ENCODE peak calls at places on chromosomes 13 and 19, in eight cellular contexts. Q is mucosa of descending colon, J is psoas muscle, N is Peyer's patch, Y is HepG2, W is WTC11, G is fibroblast of mammary gland, U is adrenal gland. H is an unnamed sample.

GRCh38 chr19:27884376-27884775 is 1328.6 kb downstream of the UQCRFS1 start:
- DNase-seq in G (no peak), Y (no peak), N (no peak), Q (no peak), W (no peak), J (no peak), U (no peak), H (no peak)

GRCh38 chr13:111344471-111345191 is 24.2 kb downstream of the TEX29 start:
- DNase-seq in J (peak), W (peak), Y (peak), G (peak), U (no peak), Q (no peak), N (no peak), H (peak)

GRCh38 chr19:50983625-50984292 is at the start of gene KLK7:
- DNase-seq in U (no peak), J (no peak), Y (no peak), N (no peak), W (no peak), Q (no peak), G (no peak), H (no peak)

GRCh38 chr19:17770613-17771012 is 19.3 kb downstream of the FCHO1 start:
- DNase-seq in Q (no peak), W (no peak), U (no peak), J (no peak), Y (no peak), G (no peak), N (no peak), H (no peak)

GRCh38 chr13:27583645-27584044 is 36.7 kb downstream of the LNX2 start:
- DNase-seq in Y (peak), G (no peak), Q (no peak), J (no peak), W (no peak), U (no peak), N (no peak), H (no peak)

GRCh38 chr19:20247016-20247683 is 80.1 kb downstream of the ZNF486 start:
- DNase-seq in G (peak), Y (no peak), Q (peak), J (no peak), N (no peak), W (peak), U (peak), H (no peak)

GRCh38 chr19:40433391-40434216 is 7.8 kb upstream of the SERTAD1 start:
- DNase-seq in Y (peak), W (peak), U (peak), Q (peak), N (peak), G (peak), J (peak), H (peak)

GRCh38 chr13:25149670-25150069 is 22.4 kb downstream of the AMER2 start:
- DNase-seq in Y (no peak), N (no peak), G (no peak), U (no peak), W (no peak), Q (no peak), J (no peak), H (no peak)

GRCh38 chr19:17089238-17089637 is 13.7 kb downstream of the MYO9B start:
- DNase-seq in W (no peak), Y (no peak), Q (no peak), J (no peak), U (no peak), N (no peak), G (no peak), H (peak)

GRCh38 chr19:4234142-4234861 is 5.0 kb downstream of the EBI3 start:
- DNase-seq in Y (peak), W (no peak), U (no peak), N (no peak), J (no peak), G (no peak), Q (no peak), H (no peak)

GRCh38 chr19:844300-844971 is 3.6 kb downstream of the PRTN3 start:
- DNase-seq in J (peak), G (no peak), U (no peak), Q (no peak), W (no peak), Y (no peak), N (no peak), H (no peak)

GRCh38 chr19:17719730-17720486 is 628 bp downstream of the MAP1S start:
- DNase-seq in J (no peak), G (no peak), W (no peak), N (peak), Q (peak), Y (no peak), U (no peak), H (no peak)

GRCh38 chr19:37401078-37401477 is 30.2 kb downstream of the ZNF527 start:
- DNase-seq in W (no peak), N (no peak), G (no peak), J (no peak), Y (no peak), Q (no peak), U (no peak), H (no peak)

GRCh38 chr13:33757713-33758112 is 60.2 kb upstream of the RFC3 start:
- DNase-seq in W (no peak), U (no peak), Q (no peak), J (no peak), N (no peak), G (no peak), Y (no peak), H (no peak)

GRCh38 chr13:102606537-102607309 is 9.9 kb downstream of the TPP2 start:
- DNase-seq in N (no peak), W (no peak), Q (no peak), Y (no peak), U (no peak), G (no peak), J (no peak), H (no peak)

GRCh38 chr19:57334191-57334590 is 13.9 kb downstream of the ZNF543 start:
- DNase-seq in U (no peak), G (no peak), Y (peak), N (no peak), J (no peak), W (no peak), Q (no peak), H (no peak)

GRCh38 chr13:78193853-78194252 is 275.2 kb upstream of the EDNRB start:
- DNase-seq in U (no peak), G (no peak), Q (no peak), N (no peak), W (no peak), Y (no peak), J (no peak), H (no peak)

GRCh38 chr13:49497272-49497671 is 1.5 kb downstream of the PHF11 start:
- DNase-seq in Q (no peak), W (no peak), N (no peak), Y (no peak), G (no peak), J (no peak), U (no peak), H (no peak)

GRCh38 chr13:42369071-42369795 is 97.3 kb downstream of the AKAP11 start:
- DNase-seq in J (no peak), G (no peak), U (no peak), N (no peak), Y (no peak), Q (no peak), W (no peak), H (no peak)

GRCh38 chr13:35252536-35253205 is 223.8 kb downstream of the MAB21L1 start:
- DNase-seq in Q (no peak), U (no peak), G (no peak), Y (no peak), J (no peak), N (no peak), W (no peak), H (no peak)

GRCh38 chr19:17681505-17682125 is 6.5 kb downstream of the UNC13A start:
- DNase-seq in Y (no peak), U (peak), Q (peak), N (no peak), J (no peak), W (peak), G (peak), H (peak)

GRCh38 chr13:106291006-106291405 is 244.5 kb downstream of the EFNB2 start:
- DNase-seq in W (no peak), J (no peak), Q (no peak), G (peak), U (no peak), N (no peak), Y (no peak), H (peak)

GRCh38 chr13:45314822-45315221 is 26.2 kb downstream of the TPT1 start:
- DNase-seq in J (no peak), U (no peak), N (no peak), W (no peak), Y (no peak), Q (no peak), G (no peak), H (no peak)

GRCh38 chr19:13060233-13060963 is 42.3 kb downstream of the LYL1 start:
- DNase-seq in Q (no peak), N (no peak), U (peak), J (no peak), W (no peak), G (peak), Y (peak), H (peak)

GRCh38 chr19:2266183-2266993 is 10.2 kb upstream of the JSRP1 start:
- DNase-seq in Y (peak), N (peak), W (peak), Q (peak), J (peak), U (peak), G (peak), H (peak)

GRCh38 chr19:53631949-53632407 is at the start of gene DPRX:
- DNase-seq in U (no peak), G (no peak), J (no peak), N (no peak), W (no peak), Q (no peak), Y (no peak), H (no peak)

GRCh38 chr13:61751039-61751438 is 335.4 kb upstream of the PCDH20 start:
- DNase-seq in G (no peak), W (no peak), Y (no peak), Q (no peak), N (no peak), J (no peak), U (no peak), H (no peak)

GRCh38 chr19:38277969-38278680 is 13.8 kb downstream of the SPINT2 start:
- DNase-seq in G (peak), U (peak), N (no peak), Q (no peak), J (no peak), W (no peak), Y (no peak), H (peak)

GRCh38 chr13:34847751-34848150 is 94.3 kb upstream of the NBEA start:
- DNase-seq in W (no peak), N (no peak), U (peak), J (no peak), G (no peak), Y (no peak), Q (peak), H (no peak)

GRCh38 chr13:26558912-26559485 is 1.5 kb downstream of the WASF3 start:
- DNase-seq in U (no peak), Q (no peak), J (no peak), W (no peak), N (no peak), G (no peak), Y (peak), H (no peak)

GRCh38 chr13:75326173-75327131 is 155.5 kb downstream of the TBC1D4 start:
- DNase-seq in Q (no peak), Y (no peak), J (no peak), N (no peak), W (no peak), U (peak), G (peak), H (no peak)

GRCh38 chr13:41645313-41645712 is 188.0 kb downstream of the RGCC start:
- DNase-seq in J (peak), U (no peak), W (no peak), Y (peak), G (peak), N (no peak), Q (no peak), H (peak)

GRCh38 chr19:14943601-14944000 is 2.3 kb downstream of the OR7C2 start:
- DNase-seq in N (no peak), Q (no peak), J (no peak), Y (no peak), G (peak), W (no peak), U (no peak), H (no peak)

DNA sequence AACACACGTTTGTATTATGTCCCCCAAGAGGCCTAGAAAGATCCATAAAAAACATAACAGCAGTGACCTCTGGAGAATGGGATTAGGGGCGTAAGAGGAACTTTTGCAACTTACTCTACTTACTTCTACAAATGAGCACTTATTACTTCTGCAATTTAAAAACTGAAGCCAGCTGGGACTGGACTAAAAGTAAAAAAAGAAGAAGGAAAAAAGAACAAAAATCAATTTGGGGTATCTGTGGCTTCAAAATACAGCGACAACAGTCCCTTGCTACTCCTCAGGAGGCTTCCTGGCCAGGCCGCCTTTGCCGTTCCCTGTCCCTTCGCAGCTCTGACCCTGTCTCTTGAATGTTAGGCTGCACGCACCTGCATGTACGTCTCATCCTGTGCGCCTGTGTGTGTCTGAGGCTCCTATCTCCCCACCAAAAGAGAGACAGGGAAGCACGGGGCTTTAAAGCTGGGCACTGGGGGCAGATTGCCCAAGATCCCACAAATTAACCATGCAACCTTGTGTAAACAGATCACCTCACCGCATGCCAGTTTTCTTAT is 12.1 kb upstream of the FKRP start:
- DNase-seq in G (no peak), W (no peak), Y (no peak), J (no peak), Q (no peak), U (no peak), N (peak), H (no peak)
- TF ChIP-seq CTCF in G (no peak), W (no peak), Y (no peak), J (no peak), Q (no peak), U (no peak), N (no peak), H (no peak)

DNA sequence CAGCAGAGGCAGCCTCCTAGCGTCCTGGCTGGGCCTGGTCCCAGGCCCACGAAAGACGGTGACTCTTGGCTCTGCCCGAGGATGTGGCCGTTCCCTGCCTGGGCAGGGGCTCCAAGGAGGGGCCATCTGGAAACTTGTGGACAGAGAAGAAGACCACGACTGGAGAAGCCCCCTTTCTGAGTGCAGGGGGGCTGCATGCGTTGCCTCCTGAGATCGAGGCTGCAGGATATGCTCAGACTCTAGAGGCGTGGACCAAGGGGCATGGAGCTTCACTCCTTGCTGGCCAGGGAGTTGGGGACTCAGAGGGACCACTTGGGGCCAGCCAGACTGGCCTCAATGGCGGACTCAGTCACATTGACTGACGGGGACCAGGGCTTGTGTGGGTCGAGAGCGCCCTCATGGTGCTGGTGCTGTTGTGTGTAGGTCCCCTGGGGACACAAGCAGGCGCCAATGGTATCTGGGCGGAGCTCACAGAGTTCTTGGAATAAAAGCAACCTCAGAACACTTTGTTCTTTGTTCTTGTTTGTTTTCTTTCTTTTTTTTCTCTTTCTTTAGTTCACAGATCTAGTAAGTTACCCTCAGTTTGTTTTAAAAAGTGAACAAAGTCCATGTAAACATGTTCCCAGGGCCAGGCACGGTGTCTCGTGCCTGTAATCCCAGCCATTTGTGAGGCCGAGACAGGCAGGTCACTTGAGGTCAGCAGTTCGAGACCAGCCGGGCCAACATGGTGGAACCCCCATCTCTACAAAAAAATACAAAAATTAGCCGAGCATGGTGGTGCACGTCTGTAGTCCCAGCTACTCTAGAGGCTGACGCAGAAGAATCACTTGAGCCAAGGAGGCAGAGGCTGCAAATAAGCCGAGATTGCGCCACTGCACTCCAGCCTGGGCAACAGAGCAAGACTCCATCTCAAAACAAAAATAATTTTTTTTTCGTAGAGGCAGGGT is 10.2 kb downstream of the ANGPTL4 start:
- DNase-seq in W (no peak), N (peak), Y (peak), Q (peak), G (no peak), U (no peak), J (peak), H (no peak)
- TF ChIP-seq CTCF in W (no peak), N (no peak), Y (peak), Q (no peak), G (no peak), U (no peak), J (no peak), H (no peak)

GRCh38 chr13:113001251-113002140 is 32.5 kb downstream of the MCF2L start:
- DNase-seq in Y (peak), U (peak), W (no peak), N (no peak), J (no peak), Q (peak), G (no peak), H (no peak)

GRCh38 chr13:113002891-113003290 is 33.9 kb downstream of the MCF2L start:
- DNase-seq in Q (no peak), G (no peak), U (no peak), J (no peak), W (no peak), Y (no peak), N (no peak), H (no peak)

GRCh38 chr13:113004126-113004525 is 35.1 kb downstream of the MCF2L start:
- DNase-seq in Y (no peak), Q (no peak), N (no peak), J (no peak), U (no peak), W (no peak), G (no peak), H (no peak)

GRCh38 chr13:113000575-113000974 is 31.6 kb downstream of the MCF2L start:
- DNase-seq in W (no peak), G (no peak), Q (no peak), Y (no peak), N (no peak), J (no peak), U (no peak), H (no peak)

GRCh38 chr13:113002206-113002821 is 33.3 kb downstream of the MCF2L start:
- DNase-seq in J (no peak), W (peak), N (no peak), Y (peak), G (no peak), U (no peak), Q (peak), H (no peak)
- TF ChIP-seq CTCF in J (peak), W (peak), N (no peak), Y (peak), G (no peak), U (peak), Q (peak), H (peak)

GRCh38 chr13:97810152-97810551 is 143.3 kb upstream of the IPO5 start:
- DNase-seq in J (no peak), W (no peak), Q (no peak), Y (peak), G (peak), N (no peak), U (no peak), H (peak)
- TF ChIP-seq CTCF in J (peak), W (no peak), Q (no peak), Y (peak), G (peak), N (no peak), U (peak), H (peak)

DNA sequence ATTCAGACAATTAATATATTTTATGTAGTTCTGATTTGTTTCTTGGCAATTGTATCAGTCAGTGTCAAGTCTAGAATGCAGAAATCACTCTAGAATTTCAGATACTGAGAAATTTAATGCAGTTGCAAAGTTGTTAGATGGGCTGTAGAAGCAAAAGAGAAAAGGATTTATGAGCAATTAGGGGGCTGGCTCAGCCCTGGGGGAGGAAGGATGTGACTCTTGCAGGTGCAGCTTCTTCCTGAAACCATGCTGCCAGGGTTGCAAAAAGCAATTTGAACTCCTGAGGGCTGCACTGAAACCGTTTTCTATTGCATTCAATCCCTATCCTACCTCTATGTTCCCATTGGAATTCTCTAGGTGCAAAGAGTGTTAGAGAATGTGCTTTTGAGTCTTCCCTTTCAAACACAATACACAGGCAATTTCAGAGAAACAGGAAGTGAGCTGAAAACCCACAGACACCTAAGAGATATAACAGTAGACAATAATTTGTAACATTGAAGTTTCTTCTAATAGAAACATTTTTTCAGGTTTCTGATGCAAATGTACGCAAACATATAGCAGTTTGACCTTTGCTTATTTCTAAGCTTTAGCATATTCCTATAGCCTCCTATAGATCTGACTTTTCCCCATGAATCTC is 814.7 kb upstream of the ATXN8OS start:
- DNase-seq in U (no peak), Q (no peak), N (no peak), J (no peak), W (no peak), G (no peak), Y (no peak), H (no peak)
- TF ChIP-seq CTCF in U (no peak), Q (no peak), N (no peak), J (no peak), W (no peak), G (no peak), Y (no peak), H (no peak)

GRCh38 chr19:42311612-42312160 is 1.4 kb upstream of the TMEM145 start:
- DNase-seq in W (peak), U (no peak), Q (no peak), G (no peak), J (no peak), Y (no peak), N (no peak), H (no peak)

GRCh38 chr19:42312370-42312769 is 739 bp upstream of the TMEM145 start:
- DNase-seq in Y (no peak), G (no peak), N (no peak), U (no peak), J (no peak), W (no peak), Q (no peak), H (no peak)

GRCh38 chr19:42313840-42314755 is 989 bp downstream of the TMEM145 start:
- DNase-seq in W (no peak), Q (no peak), N (no peak), U (no peak), Y (no peak), G (no peak), J (no peak), H (no peak)

GRCh38 chr19:42315024-42315423 is 1.9 kb downstream of the TMEM145 start:
- DNase-seq in W (no peak), J (no peak), Q (no peak), U (no peak), N (no peak), Y (no peak), G (no peak), H (no peak)

GRCh38 chr19:42313096-42313839 is at the start of gene TMEM145:
- DNase-seq in Q (no peak), J (peak), Y (no peak), G (peak), U (peak), W (peak), N (no peak), H (no peak)
- TF ChIP-seq CTCF in Q (no peak), J (no peak), Y (peak), G (no peak), U (no peak), W (no peak), N (no peak), H (peak)

GRCh38 chr13:43911283-43911682 is 31.6 kb downstream of the LACC1 start:
- DNase-seq in U (no peak), J (no peak), Y (no peak), G (no peak), W (no peak), Q (no peak), N (no peak), H (no peak)

GRCh38 chr13:43908156-43909126 is 28.7 kb downstream of the LACC1 start:
- DNase-seq in Q (peak), N (no peak), G (peak), Y (peak), W (no peak), U (no peak), J (no peak), H (peak)

GRCh38 chr13:43905435-43906031 is 25.8 kb downstream of the LACC1 start:
- DNase-seq in N (no peak), G (peak), U (no peak), J (no peak), Y (peak), Q (peak), W (no peak), H (peak)
- TF ChIP-seq CTCF in N (peak), G (peak), U (peak), J (peak), Y (peak), Q (peak), W (peak), H (peak)

H was measured in HFFc6.